ENCODE peak calls at places on chromosomes 13 and 19, in nine cellular contexts. One of them, this sample, is unnamed.

GRCh38 chr13:106362637-106363036 is 172.8 kb downstream of the EFNB2 start:
- DNase-seq in frontal cortex: no peak
- DNase-seq in stimulated activated CD4-positive, alpha-beta T cell treated with anti-CD3 and anti-CD28 coated beads, Interleukin-1b, Interleukin-23, amount 100 ng/mL, for 24 hours: no peak
- DNase-seq in erythroblast: no peak
- DNase-seq in KG1: no peak
- DNase-seq in MV-4-11: no peak
- DNase-seq in HT-29: no peak
- DNase-seq in left colon: no peak
- DNase-seq in naive thymus-derived CD4-positive, alpha-beta T cell: no peak
- DNase-seq in this sample: no peak

GRCh38 chr13:113815151-113816058 is 48.5 kb downstream of the GAS6 start:
- DNase-seq in MV-4-11: peak
- DNase-seq in HT-29: no peak
- DNase-seq in KG1: peak
- DNase-seq in erythroblast: peak
- DNase-seq in naive thymus-derived CD4-positive, alpha-beta T cell: peak
- DNase-seq in stimulated activated CD4-positive, alpha-beta T cell treated with anti-CD3 and anti-CD28 coated beads, Interleukin-1b, Interleukin-23, amount 100 ng/mL, for 24 hours: no peak
- DNase-seq in frontal cortex: no peak
- DNase-seq in left colon: no peak
- DNase-seq in this sample: peak

GRCh38 chr19:58516964-58517833 is 2.4 kb downstream of the ZBTB45 start:
- DNase-seq in left colon: no peak
- DNase-seq in KG1: no peak
- DNase-seq in naive thymus-derived CD4-positive, alpha-beta T cell: no peak
- DNase-seq in HT-29: no peak
- DNase-seq in stimulated activated CD4-positive, alpha-beta T cell treated with anti-CD3 and anti-CD28 coated beads, Interleukin-1b, Interleukin-23, amount 100 ng/mL, for 24 hours: no peak
- DNase-seq in MV-4-11: no peak
- DNase-seq in frontal cortex: no peak
- DNase-seq in erythroblast: no peak
- DNase-seq in this sample: no peak

GRCh38 chr19:17996826-17997316 is 11.1 kb upstream of the ARRDC2 start:
- DNase-seq in naive thymus-derived CD4-positive, alpha-beta T cell: peak
- DNase-seq in stimulated activated CD4-positive, alpha-beta T cell treated with anti-CD3 and anti-CD28 coated beads, Interleukin-1b, Interleukin-23, amount 100 ng/mL, for 24 hours: peak
- DNase-seq in KG1: peak
- DNase-seq in erythroblast: peak
- DNase-seq in frontal cortex: peak
- DNase-seq in left colon: peak
- DNase-seq in HT-29: peak
- DNase-seq in MV-4-11: peak
- DNase-seq in this sample: peak

GRCh38 chr13:113912596-113912995 is 48.7 kb upstream of the GAS6 start:
- DNase-seq in MV-4-11: peak
- DNase-seq in frontal cortex: no peak
- DNase-seq in left colon: no peak
- DNase-seq in KG1: no peak
- DNase-seq in HT-29: no peak
- DNase-seq in erythroblast: no peak
- DNase-seq in stimulated activated CD4-positive, alpha-beta T cell treated with anti-CD3 and anti-CD28 coated beads, Interleukin-1b, Interleukin-23, amount 100 ng/mL, for 24 hours: no peak
- DNase-seq in naive thymus-derived CD4-positive, alpha-beta T cell: no peak
- DNase-seq in this sample: no peak

GRCh38 chr19:51712461-51713081 is 11.2 kb downstream of the HAS1 start:
- DNase-seq in HT-29: peak
- DNase-seq in frontal cortex: no peak
- DNase-seq in KG1: no peak
- DNase-seq in naive thymus-derived CD4-positive, alpha-beta T cell: no peak
- DNase-seq in left colon: no peak
- DNase-seq in erythroblast: peak
- DNase-seq in MV-4-11: peak
- DNase-seq in stimulated activated CD4-positive, alpha-beta T cell treated with anti-CD3 and anti-CD28 coated beads, Interleukin-1b, Interleukin-23, amount 100 ng/mL, for 24 hours: no peak
- DNase-seq in this sample: peak

GRCh38 chr19:8387688-8388611 is 2.2 kb upstream of the RAB11B start:
- DNase-seq in MV-4-11: no peak
- DNase-seq in frontal cortex: no peak
- DNase-seq in KG1: no peak
- DNase-seq in stimulated activated CD4-positive, alpha-beta T cell treated with anti-CD3 and anti-CD28 coated beads, Interleukin-1b, Interleukin-23, amount 100 ng/mL, for 24 hours: no peak
- DNase-seq in erythroblast: no peak
- DNase-seq in naive thymus-derived CD4-positive, alpha-beta T cell: no peak
- DNase-seq in left colon: no peak
- DNase-seq in HT-29: no peak
- DNase-seq in this sample: no peak

GRCh38 chr13:18212873-18213272 is 968.8 kb downstream of the TUBA3C start:
- DNase-seq in MV-4-11: no peak
- DNase-seq in KG1: no peak
- DNase-seq in HT-29: no peak
- DNase-seq in erythroblast: no peak
- DNase-seq in naive thymus-derived CD4-positive, alpha-beta T cell: no peak
- DNase-seq in stimulated activated CD4-positive, alpha-beta T cell treated with anti-CD3 and anti-CD28 coated beads, Interleukin-1b, Interleukin-23, amount 100 ng/mL, for 24 hours: no peak
- DNase-seq in frontal cortex: no peak
- DNase-seq in left colon: no peak
- DNase-seq in this sample: no peak

GRCh38 chr19:19528721-19529490 is at the start of gene YJEFN3:
- DNase-seq in HT-29: no peak
- DNase-seq in frontal cortex: peak
- DNase-seq in left colon: no peak
- DNase-seq in naive thymus-derived CD4-positive, alpha-beta T cell: no peak
- DNase-seq in stimulated activated CD4-positive, alpha-beta T cell treated with anti-CD3 and anti-CD28 coated beads, Interleukin-1b, Interleukin-23, amount 100 ng/mL, for 24 hours: no peak
- DNase-seq in erythroblast: no peak
- DNase-seq in KG1: no peak
- DNase-seq in MV-4-11: no peak
- DNase-seq in this sample: peak

GRCh38 chr13:114104626-114105350 is 27.6 kb downstream of the RASA3 start:
- DNase-seq in erythroblast: no peak
- DNase-seq in naive thymus-derived CD4-positive, alpha-beta T cell: no peak
- DNase-seq in MV-4-11: peak
- DNase-seq in left colon: peak
- DNase-seq in stimulated activated CD4-positive, alpha-beta T cell treated with anti-CD3 and anti-CD28 coated beads, Interleukin-1b, Interleukin-23, amount 100 ng/mL, for 24 hours: no peak
- DNase-seq in HT-29: no peak
- DNase-seq in KG1: no peak
- DNase-seq in frontal cortex: no peak
- DNase-seq in this sample: no peak

GRCh38 chr13:25463496-25463895 is 91.7 kb downstream of the ATP8A2 start:
- DNase-seq in MV-4-11: no peak
- DNase-seq in erythroblast: no peak
- DNase-seq in HT-29: no peak
- DNase-seq in left colon: no peak
- DNase-seq in frontal cortex: no peak
- DNase-seq in naive thymus-derived CD4-positive, alpha-beta T cell: no peak
- DNase-seq in KG1: no peak
- DNase-seq in stimulated activated CD4-positive, alpha-beta T cell treated with anti-CD3 and anti-CD28 coated beads, Interleukin-1b, Interleukin-23, amount 100 ng/mL, for 24 hours: no peak
- DNase-seq in this sample: no peak

GRCh38 chr13:101025519-101025918 is 350.9 kb upstream of the TMTC4 start:
- DNase-seq in KG1: no peak
- DNase-seq in naive thymus-derived CD4-positive, alpha-beta T cell: no peak
- DNase-seq in erythroblast: no peak
- DNase-seq in HT-29: no peak
- DNase-seq in stimulated activated CD4-positive, alpha-beta T cell treated with anti-CD3 and anti-CD28 coated beads, Interleukin-1b, Interleukin-23, amount 100 ng/mL, for 24 hours: no peak
- DNase-seq in left colon: no peak
- DNase-seq in MV-4-11: no peak
- DNase-seq in frontal cortex: no peak
- DNase-seq in this sample: no peak

GRCh38 chr13:30333601-30334000 is 26.2 kb upstream of the KATNAL1 start:
- DNase-seq in HT-29: no peak
- DNase-seq in KG1: no peak
- DNase-seq in naive thymus-derived CD4-positive, alpha-beta T cell: no peak
- DNase-seq in erythroblast: no peak
- DNase-seq in left colon: no peak
- DNase-seq in MV-4-11: no peak
- DNase-seq in stimulated activated CD4-positive, alpha-beta T cell treated with anti-CD3 and anti-CD28 coated beads, Interleukin-1b, Interleukin-23, amount 100 ng/mL, for 24 hours: no peak
- DNase-seq in frontal cortex: no peak
- DNase-seq in this sample: no peak

GRCh38 chr19:42407085-42407815 is 17.2 kb upstream of the CNFN start:
- DNase-seq in KG1: no peak
- DNase-seq in frontal cortex: no peak
- DNase-seq in HT-29: no peak
- DNase-seq in naive thymus-derived CD4-positive, alpha-beta T cell: no peak
- DNase-seq in erythroblast: no peak
- DNase-seq in left colon: no peak
- DNase-seq in MV-4-11: no peak
- DNase-seq in stimulated activated CD4-positive, alpha-beta T cell treated with anti-CD3 and anti-CD28 coated beads, Interleukin-1b, Interleukin-23, amount 100 ng/mL, for 24 hours: no peak
- DNase-seq in this sample: no peak

GRCh38 chr13:112985803-112986408 is 16.9 kb downstream of the MCF2L start:
- DNase-seq in stimulated activated CD4-positive, alpha-beta T cell treated with anti-CD3 and anti-CD28 coated beads, Interleukin-1b, Interleukin-23, amount 100 ng/mL, for 24 hours: no peak
- DNase-seq in MV-4-11: no peak
- DNase-seq in naive thymus-derived CD4-positive, alpha-beta T cell: no peak
- DNase-seq in erythroblast: no peak
- DNase-seq in frontal cortex: no peak
- DNase-seq in left colon: no peak
- DNase-seq in KG1: no peak
- DNase-seq in HT-29: no peak
- DNase-seq in this sample: no peak

GRCh38 chr13:43537124-43537523 is 249.6 kb downstream of the ENOX1 start:
- DNase-seq in HT-29: no peak
- DNase-seq in MV-4-11: no peak
- DNase-seq in left colon: no peak
- DNase-seq in erythroblast: peak
- DNase-seq in stimulated activated CD4-positive, alpha-beta T cell treated with anti-CD3 and anti-CD28 coated beads, Interleukin-1b, Interleukin-23, amount 100 ng/mL, for 24 hours: no peak
- DNase-seq in KG1: no peak
- DNase-seq in naive thymus-derived CD4-positive, alpha-beta T cell: no peak
- DNase-seq in frontal cortex: no peak
- DNase-seq in this sample: no peak

GRCh38 chr19:47613165-47614146 is 4.5 kb downstream of the BICRA start:
- DNase-seq in erythroblast: no peak
- DNase-seq in HT-29: no peak
- DNase-seq in naive thymus-derived CD4-positive, alpha-beta T cell: no peak
- DNase-seq in MV-4-11: no peak
- DNase-seq in stimulated activated CD4-positive, alpha-beta T cell treated with anti-CD3 and anti-CD28 coated beads, Interleukin-1b, Interleukin-23, amount 100 ng/mL, for 24 hours: no peak
- DNase-seq in frontal cortex: peak
- DNase-seq in left colon: no peak
- DNase-seq in KG1: no peak
- DNase-seq in this sample: peak